ENCODE peak calls at places on chromosome 20, in six cellular contexts. K is hippocampal formation, S is iris pigment epithelial cell, F is GM04503, H is NCI-H446, T is NCI-H1417. W is an unnamed sample.
A peak's percentile ranks its signal among the peaks of the same experiment; 100 is the strongest.

GRCh38 chr20:49397525-49397924 is 84.9 kb downstream of the KCNB1 start:
- DNase-seq in K (no peak), S (peak; percentile 49), F (no peak), H (no peak), T (no peak), W (peak; percentile 51)

GRCh38 chr20:59933296-59933848 is at the start of gene SYCP2:
- DNase-seq in K (no peak), S (no peak), F (no peak), H (no peak), T (no peak), W (no peak)

GRCh38 chr20:23162887-23163286 is 76.8 kb upstream of the CD93 start:
- DNase-seq in K (no peak), S (no peak), F (no peak), H (no peak), T (no peak), W (no peak)

GRCh38 chr20:50285376-50286173 is 94.9 kb downstream of the CEBPB start:
- DNase-seq in K (no peak), S (peak; percentile 72), F (peak; percentile 81), H (no peak), T (no peak), W (no peak)

GRCh38 chr20:44187763-44188709 is 1.0 kb upstream of the JPH2 start:
- DNase-seq in K (no peak), S (no peak), F (peak; percentile 63), H (no peak), T (no peak), W (no peak)

GRCh38 chr20:44442298-44443070 is 33.2 kb upstream of the TTPAL start:
- DNase-seq in K (no peak), S (no peak), F (no peak), H (no peak), T (no peak), W (no peak)

GRCh38 chr20:1212607-1213396 is 9.5 kb downstream of the C20orf202 start:
- DNase-seq in K (peak; percentile 19), S (peak; percentile 79), F (no peak), H (peak; percentile 70), T (peak; percentile 65), W (peak; percentile 54)

GRCh38 chr20:15022921-15023320 is 685.5 kb upstream of the FLRT3 start:
- DNase-seq in K (no peak), S (no peak), F (no peak), H (no peak), T (no peak), W (no peak)

GRCh38 chr20:46378390-46379009 is 27.9 kb downstream of the ELMO2 start:
- DNase-seq in K (no peak), S (no peak), F (no peak), H (no peak), T (no peak), W (no peak)

GRCh38 chr20:20691477-20691863 is 21.0 kb downstream of the RALGAPA2 start:
- DNase-seq in K (no peak), S (no peak), F (no peak), H (no peak), T (no peak), W (no peak)

GRCh38 chr20:24964518-24964838 is 15.4 kb downstream of the CST7 start:
- DNase-seq in K (no peak), S (no peak), F (no peak), H (peak; percentile 19), T (no peak), W (no peak)

GRCh38 chr20:54469293-54469692 is 6.1 kb upstream of the DOK5 start:
- DNase-seq in K (no peak), S (no peak), F (no peak), H (no peak), T (no peak), W (no peak)

GRCh38 chr20:32127347-32127746 is 17.8 kb downstream of the TM9SF4 start:
- DNase-seq in K (no peak), S (no peak), F (no peak), H (no peak), T (no peak), W (no peak)

GRCh38 chr20:32574296-32575226 is 10.6 kb downstream of the NOL4L start:
- DNase-seq in K (no peak), S (peak; percentile 95), F (peak; percentile 25), H (no peak), T (no peak), W (peak; percentile 58)

GRCh38 chr20:55777641-55778040 is 227.7 kb downstream of the CBLN4 start:
- DNase-seq in K (no peak), S (no peak), F (no peak), H (no peak), T (no peak), W (no peak)

GRCh38 chr20:2948968-2949367 is 75.7 kb downstream of the PTPRA start:
- DNase-seq in K (no peak), S (no peak), F (no peak), H (no peak), T (no peak), W (no peak)

GRCh38 chr20:46695888-46696287 is 6.6 kb upstream of the TP53RK start:
- DNase-seq in K (no peak), S (no peak), F (no peak), H (no peak), T (peak; percentile 61), W (peak; percentile 54)

GRCh38 chr20:59605691-59606364 is 1.5 kb downstream of the PHACTR3 start:
- DNase-seq in K (no peak), S (no peak), F (no peak), H (peak; percentile 34), T (no peak), W (no peak)

GRCh38 chr20:50578778-50579165 is 68.6 kb downstream of the PTPN1 start:
- DNase-seq in K (no peak), S (no peak), F (no peak), H (no peak), T (no peak), W (no peak)

GRCh38 chr20:47503685-47504084 is 2.0 kb downstream of the NCOA3 start:
- DNase-seq in K (no peak), S (no peak), F (no peak), H (no peak), T (no peak), W (no peak)

GRCh38 chr20:4869290-4870193 is 131.8 kb downstream of the SLC23A2 start:
- DNase-seq in K (no peak), S (peak; percentile 37), F (no peak), H (no peak), T (peak; percentile 14), W (no peak)

GRCh38 chr20:46652699-46653098 is 1.4 kb upstream of the SLC13A3 start:
- DNase-seq in K (no peak), S (peak; percentile 38), F (no peak), H (no peak), T (no peak), W (peak; percentile 5)

GRCh38 chr20:38199506-38200390 is 34.7 kb upstream of the TGM2 start:
- DNase-seq in K (no peak), S (peak; percentile 50), F (no peak), H (no peak), T (no peak), W (no peak)

GRCh38 chr20:58242824-58243223 is 14.4 kb upstream of the ANKRD60 start:
- DNase-seq in K (no peak), S (no peak), F (no peak), H (no peak), T (no peak), W (no peak)

GRCh38 chr20:45998337-45998736 is 10.4 kb upstream of the MMP9 start:
- DNase-seq in K (no peak), S (no peak), F (no peak), H (no peak), T (no peak), W (no peak)